ENCODE peak calls at places on chromosomes 11 and 22, in seven cellular contexts. E, F, R, G, Y, U and N are unnamed samples.

GRCh38 chr11:72389116-72389515 is 45.2 kb downstream of the CLPB start:
- DNase-seq in G (peak; percentile 56), E (no peak), F (no peak), R (no peak), Y (no peak), U (no peak), N (no peak)

GRCh38 chr11:10916674-10917073 is 58.8 kb upstream of the ZBED5 start:
- DNase-seq in G (peak; percentile 73), F (no peak), U (no peak), R (no peak), Y (peak; percentile 39), E (no peak), N (no peak)

GRCh38 chr11:72135891-72136676 is 559 bp downstream of the FOLR3 start:
- DNase-seq in Y (no peak), R (no peak), F (no peak), E (no peak), U (no peak), G (no peak), N (no peak)

GRCh38 chr11:67274768-67275605 is 8.7 kb downstream of the GRK2 start:
- DNase-seq in U (no peak), Y (no peak), R (peak; percentile 80), G (no peak), F (no peak), E (no peak), N (no peak)

GRCh38 chr11:122440783-122441701 is 214.5 kb upstream of the UBASH3B start:
- DNase-seq in U (no peak), G (no peak), R (peak; percentile 72), F (no peak), Y (peak; percentile 27), E (peak; percentile 48), N (peak; percentile 57)

GRCh38 chr22:49505337-49506009 is 322.2 kb downstream of the BRD1 start:
- DNase-seq in G (no peak), R (no peak), F (no peak), Y (no peak), U (no peak), E (no peak), N (no peak)

GRCh38 chr11:36569095-36569494 is 1.3 kb downstream of the RAG1 start:
- DNase-seq in R (no peak), F (no peak), G (no peak), U (no peak), E (no peak), Y (no peak), N (no peak)

GRCh38 chr11:47858169-47858543 is 10.0 kb upstream of the NUP160 start:
- DNase-seq in U (no peak), F (peak; percentile 42), Y (peak; percentile 95), R (no peak), G (peak; percentile 60), E (peak; percentile 59), N (peak; percentile 90)

GRCh38 chr22:40088818-40089217 is 88.9 kb upstream of the TNRC6B start:
- DNase-seq in R (no peak), Y (no peak), U (no peak), E (no peak), G (no peak), F (no peak), N (no peak)

GRCh38 chr11:57358543-57358961 is 20.4 kb downstream of the P2RX3 start:
- DNase-seq in U (no peak), E (no peak), F (no peak), G (no peak), Y (peak; percentile 51), R (no peak), N (no peak)

GRCh38 chr11:113974741-113975470 is at the start of gene HTR3A:
- DNase-seq in G (no peak), E (peak; percentile 52), Y (peak; percentile 2), F (no peak), R (peak; percentile 86), U (no peak), N (peak; percentile 4)

GRCh38 chr11:34162507-34162848 is 57.0 kb downstream of the NAT10 start:
- DNase-seq in R (no peak), Y (no peak), G (no peak), E (no peak), F (no peak), U (no peak), N (no peak)

GRCh38 chr11:72685560-72686480 is 11.6 kb upstream of the PDE2A start:
- DNase-seq in G (no peak), F (no peak), E (peak; percentile 77), Y (peak; percentile 73), U (no peak), R (peak; percentile 78), N (no peak)

GRCh38 chr11:34343153-34343552 is 14.7 kb downstream of the ABTB2 start:
- DNase-seq in R (no peak), F (peak; percentile 91), E (peak; percentile 88), G (peak; percentile 81), Y (peak; percentile 75), U (peak; percentile 45), N (peak; percentile 67)

DNA sequence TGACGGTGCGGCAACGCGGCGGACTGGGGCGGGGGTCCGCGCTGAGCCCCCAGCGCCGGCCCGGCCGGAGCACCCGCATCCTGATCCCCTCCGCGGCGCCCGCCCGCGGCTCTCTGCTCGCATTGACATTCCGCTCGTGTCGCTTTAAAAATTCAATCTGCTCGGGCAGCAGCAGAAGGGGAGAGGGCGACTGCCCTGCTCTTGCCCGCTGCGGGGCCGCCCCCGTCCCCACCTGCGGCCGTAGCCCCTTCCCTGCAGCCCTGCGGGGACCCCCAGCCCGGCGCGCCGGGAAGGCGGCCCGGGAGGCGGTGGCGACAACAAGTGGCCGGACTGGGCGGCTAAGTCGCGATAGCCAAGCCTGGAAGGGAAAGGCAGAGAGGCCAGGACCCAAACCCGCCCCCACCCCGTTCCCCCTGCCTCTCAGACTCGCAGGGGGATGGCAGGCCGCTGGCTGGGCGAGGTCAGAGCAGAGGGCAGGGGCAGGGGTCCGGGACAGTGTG is 1.1 kb downstream of the CABP7 start:
- DNase-seq in F (no peak), Y (no peak), R (no peak), U (no peak), G (no peak), E (no peak), N (no peak)
- H3K4me3 ChIP-seq in F (no peak overlapping the region), Y (no peak overlapping the region), R (no peak overlapping the region), U (no peak overlapping the region), G (no peak overlapping the region), E (no peak overlapping the region), N (no peak overlapping the region)

DNA sequence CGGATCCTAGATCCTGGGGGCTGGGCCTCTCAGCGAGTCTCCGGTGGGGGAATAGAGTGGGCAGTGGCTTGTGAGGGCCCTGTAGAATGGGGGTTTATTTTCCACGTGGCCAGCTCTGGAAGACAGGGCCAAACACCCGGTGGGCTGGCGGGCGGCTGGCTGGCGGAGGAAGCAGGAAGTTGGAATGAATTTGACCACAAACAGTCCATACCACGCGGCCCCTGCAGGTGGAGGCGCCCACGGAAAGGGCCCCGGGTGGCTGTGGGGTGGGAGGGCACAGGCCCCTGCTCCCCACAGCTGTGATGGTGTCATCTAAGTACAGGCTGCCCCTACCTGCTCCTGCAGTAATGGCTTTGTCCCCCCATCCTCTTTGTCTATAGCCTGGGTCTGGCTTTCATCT is 15.1 kb downstream of the MCAT start:
- DNase-seq in Y (no peak), E (no peak), G (no peak), U (no peak), R (no peak), F (no peak), N (no peak)
- H3K4me3 ChIP-seq in Y (no peak overlapping the region), E (no peak overlapping the region), G (no peak overlapping the region), U (no peak overlapping the region), R (no peak overlapping the region), F (no peak overlapping the region), N (no peak overlapping the region)

DNA sequence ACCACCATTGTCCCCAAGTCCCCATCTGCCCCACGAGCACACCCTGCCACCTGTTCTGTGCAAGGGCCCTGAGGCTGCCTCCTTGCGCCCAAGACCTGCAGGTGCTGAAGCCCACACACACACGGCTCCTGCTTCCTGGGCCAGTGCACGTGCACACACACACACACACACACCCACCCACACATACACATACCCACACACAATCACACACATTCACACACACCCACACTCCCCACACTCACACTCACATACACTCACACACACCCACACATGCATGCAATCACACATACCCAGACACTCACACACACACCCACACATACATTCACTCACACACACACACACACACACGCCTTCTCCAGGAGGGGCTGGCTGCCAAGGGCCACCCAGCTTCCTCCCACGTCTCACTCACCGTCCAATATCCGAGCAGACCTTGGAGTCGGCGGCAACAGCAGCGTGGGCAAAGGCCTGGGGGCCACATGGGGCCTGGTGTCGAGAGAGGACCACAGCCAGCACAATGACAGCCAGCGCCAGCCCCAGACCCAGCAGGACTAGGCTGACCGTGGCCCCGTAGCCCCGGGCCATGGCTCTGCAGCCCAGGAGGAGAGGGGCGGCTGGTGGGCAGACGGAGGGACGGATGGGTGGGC is 616 bp downstream of the GGT5 start:
- DNase-seq in G (no peak), F (peak; percentile 55), U (no peak), E (peak; percentile 83), R (peak; percentile 43), Y (peak; percentile 70), N (no peak)
- H3K4me3 ChIP-seq in G (no peak overlapping the region), F (peak overlapping the region; percentile 43), U (no peak overlapping the region), E (no peak overlapping the region), R (peak overlapping the region; percentile 56), Y (peak overlapping the region; percentile 25), N (no peak overlapping the region)

GRCh38 chr11:75431533-75432525 is 1.2 kb downstream of the KLHL35 start:
- DNase-seq in G (peak; percentile 25), E (no peak), Y (no peak), U (no peak), F (no peak), R (no peak), N (no peak)

GRCh38 chr11:75429902-75430691 is 2.9 kb downstream of the KLHL35 start:
- DNase-seq in Y (peak; percentile 60), F (peak; percentile 54), E (peak; percentile 81), R (peak; percentile 79), G (peak; percentile 58), U (no peak), N (peak; percentile 67)

GRCh38 chr11:75429641-75429901 is 3.4 kb downstream of the KLHL35 start:
- DNase-seq in E (no peak), U (no peak), G (no peak), Y (no peak), F (no peak), R (no peak), N (no peak)

GRCh38 chr11:75428989-75429640 is 3.9 kb downstream of the KLHL35 start:
- DNase-seq in E (no peak), R (peak; percentile 7), Y (no peak), G (no peak), F (no peak), U (no peak), N (no peak)

DNA sequence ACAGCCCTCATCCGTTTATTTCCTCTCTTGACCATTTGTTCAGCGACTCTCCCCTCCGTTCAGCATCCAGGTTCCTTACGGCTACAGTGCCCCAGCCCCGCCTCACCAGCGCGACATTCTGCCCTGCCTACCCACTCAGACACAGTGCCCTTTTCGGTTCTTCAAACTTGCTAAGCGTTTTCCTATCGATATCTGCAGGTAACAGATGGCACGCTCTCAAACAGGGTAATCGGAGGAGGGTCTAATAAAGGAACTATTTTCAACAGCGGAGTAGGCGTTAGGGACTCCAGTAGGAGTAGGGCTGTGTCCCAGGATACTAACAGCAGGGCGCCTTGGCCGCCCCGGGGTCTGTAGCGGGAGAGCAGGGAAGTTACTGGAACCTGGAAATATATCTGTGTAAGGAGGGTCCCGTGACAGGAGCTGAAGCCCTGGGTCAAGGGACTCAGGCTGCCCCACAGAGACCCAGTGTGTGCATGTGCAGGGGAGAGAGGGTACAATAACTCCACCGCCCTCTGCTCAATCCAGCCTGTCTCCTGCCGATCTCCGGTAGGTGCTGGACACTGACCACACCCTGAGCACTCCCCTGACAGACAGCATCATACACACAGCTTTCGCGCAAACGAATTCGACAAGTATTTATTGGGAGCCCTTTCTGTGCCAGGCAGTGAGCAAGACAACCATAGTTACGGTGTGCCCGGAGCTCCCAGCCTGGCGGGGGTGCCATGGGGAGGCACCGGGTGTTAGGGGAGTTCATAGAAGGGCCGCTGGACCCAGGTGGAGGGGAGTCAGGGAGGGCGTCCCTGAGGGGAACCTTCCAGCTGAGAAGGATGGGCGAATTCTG is 2.1 kb downstream of the KLHL35 start:
- DNase-seq in Y (no peak), F (no peak), U (no peak), E (no peak), R (peak; percentile 13), G (no peak), N (no peak)
- H3K4me3 ChIP-seq in Y (peak overlapping the region; percentile 48), F (peak overlapping the region; percentile 14), U (peak overlapping the region; percentile 46), E (peak overlapping the region; percentile 32), R (peak overlapping the region; percentile 51), G (peak overlapping the region; percentile 25), N (peak overlapping the region; percentile 28)